ENCODE peak calls at places on chromosome 6, in ten cellular contexts. P, B, U, H, S, M, X, L, Z and J are unnamed samples.

GRCh38 chr6:121668259-121668658 is 232.8 kb downstream of the GJA1 start:
- DNase-seq in P (no peak), B (no peak), U (no peak), H (no peak), S (no peak), M (no peak), X (no peak), L (no peak), Z (no peak), J (no peak)

GRCh38 chr6:51490101-51490500 is 597.3 kb downstream of the PKHD1 start:
- DNase-seq in P (no peak), B (no peak), U (no peak), H (no peak), S (no peak), M (no peak), X (no peak), L (no peak), Z (no peak), J (no peak)

GRCh38 chr6:72811971-72812421 is 190.1 kb downstream of the KCNQ5 start:
- DNase-seq in P (peak; percentile 50), B (no peak), U (peak; percentile 21), H (no peak), S (no peak), M (no peak), X (no peak), L (no peak), Z (no peak), J (no peak)

GRCh38 chr6:167267896-167268528 is 23.1 kb upstream of the UNC93A start:
- DNase-seq in P (no peak), B (no peak), U (no peak), H (no peak), S (no peak), M (no peak), X (no peak), L (no peak), Z (no peak), J (no peak)

GRCh38 chr6:3500262-3501001 is 43.6 kb upstream of the SLC22A23 start:
- DNase-seq in P (peak; percentile 66), B (no peak), U (peak; percentile 92), H (no peak), S (no peak), M (no peak), X (no peak), L (no peak), Z (no peak), J (no peak)

GRCh38 chr6:142900467-142900961 is 44.5 kb downstream of the HIVEP2 start:
- DNase-seq in P (no peak), B (no peak), U (no peak), H (no peak), S (no peak), M (no peak), X (no peak), L (no peak), Z (no peak), J (no peak)

GRCh38 chr6:167485186-167485978 is 160.5 kb downstream of the TTLL2 start:
- DNase-seq in P (no peak), B (no peak), U (no peak), H (no peak), S (no peak), M (no peak), X (no peak), L (no peak), Z (no peak), J (no peak)

GRCh38 chr6:146775227-146775626 is 176.5 kb downstream of the ADGB start:
- DNase-seq in P (peak; percentile 5), B (no peak), U (no peak), H (no peak), S (no peak), M (no peak), X (no peak), L (no peak), Z (no peak), J (no peak)

DNA sequence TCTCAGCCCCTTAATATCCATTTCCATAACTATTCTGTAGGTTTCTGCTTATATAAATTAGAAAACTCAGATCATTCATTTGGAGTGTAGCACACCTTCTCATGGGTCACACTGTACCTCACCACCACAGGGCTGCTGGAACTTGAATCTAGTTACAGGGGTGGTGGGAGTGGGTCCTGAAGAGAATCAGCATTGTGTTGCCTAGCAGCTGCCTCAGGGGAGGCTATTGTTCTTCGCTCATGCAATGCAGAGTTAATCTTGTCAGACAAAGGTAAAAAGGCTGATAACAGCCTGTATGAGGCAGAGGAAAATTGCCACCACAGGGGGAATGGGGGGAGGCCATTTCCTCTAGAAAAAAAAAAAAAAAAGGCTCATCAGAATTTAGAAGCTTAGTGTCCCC is 496.0 kb upstream of the ADGRB3 start:
- DNase-seq in P (no peak), B (no peak), U (no peak), H (no peak), S (no peak), M (no peak), X (no peak), L (no peak), Z (no peak), J (no peak)
- TF ChIP-seq CTCF in P (no peak), B (no peak), U (no peak), H (no peak), S (no peak), M (no peak), X (no peak), L (no peak), Z (no peak), J (no peak)

GRCh38 chr6:45442716-45443115 is 65.0 kb upstream of the SUPT3H start:
- DNase-seq in P (no peak), B (no peak), U (no peak), H (no peak), S (no peak), M (no peak), X (no peak), L (no peak), Z (no peak), J (no peak)

GRCh38 chr6:45439459-45439858 is 61.7 kb upstream of the SUPT3H start:
- DNase-seq in P (no peak), B (no peak), U (no peak), H (no peak), S (no peak), M (no peak), X (no peak), L (no peak), Z (no peak), J (no peak)

GRCh38 chr6:45438849-45439406 is 61.2 kb upstream of the SUPT3H start:
- DNase-seq in P (peak; percentile 83), B (no peak), U (peak; percentile 94), H (no peak), S (no peak), M (no peak), X (peak; percentile 76), L (no peak), Z (no peak), J (no peak)

GRCh38 chr6:45439861-45440388 is 62.2 kb upstream of the SUPT3H start:
- DNase-seq in P (no peak), B (no peak), U (no peak), H (no peak), S (no peak), M (no peak), X (no peak), L (no peak), Z (no peak), J (no peak)

DNA sequence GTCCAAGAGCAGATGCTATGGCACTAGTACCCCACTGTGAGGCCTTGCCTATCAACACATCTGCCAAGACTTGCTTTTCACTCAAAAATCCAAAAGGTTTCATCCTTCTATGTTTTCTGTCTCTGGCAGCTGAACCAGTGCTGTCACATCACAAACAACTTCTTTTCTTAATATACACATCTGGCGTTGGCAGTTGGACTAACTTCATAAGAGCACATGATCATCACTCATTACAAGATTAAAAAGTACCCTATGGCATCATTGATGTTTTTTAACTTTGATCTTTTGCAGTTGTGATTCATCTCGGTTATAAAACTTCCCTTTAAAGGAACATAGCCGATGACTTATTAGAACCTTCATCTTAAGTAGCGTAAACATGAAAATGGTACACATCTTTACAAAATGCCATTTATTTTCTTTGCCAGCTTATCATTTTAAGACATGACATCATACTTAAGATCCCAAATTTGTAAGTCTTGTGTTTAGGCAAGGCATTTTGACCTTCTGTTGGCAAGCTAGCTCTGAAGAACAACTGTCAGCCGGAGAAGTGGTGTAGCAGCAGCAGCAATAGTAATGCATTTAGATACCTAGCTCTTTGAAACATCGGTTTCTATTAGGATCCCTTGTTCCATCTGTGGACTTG is 64.2 kb upstream of the SUPT3H start:
- DNase-seq in P (peak; percentile 39), B (no peak), U (no peak), H (no peak), S (no peak), M (no peak), X (no peak), L (no peak), Z (no peak), J (no peak)
- TF ChIP-seq CTCF in P (no peak), B (no peak), U (no peak), H (no peak), S (no peak), M (no peak), X (no peak), L (no peak), Z (no peak), J (no peak)

GRCh38 chr6:135261872-135262725 is 81.0 kb downstream of the MYB start:
- DNase-seq in P (no peak), B (no peak), U (no peak), H (no peak), S (no peak), M (no peak), X (no peak), L (no peak), Z (no peak), J (no peak)

GRCh38 chr6:135266675-135267074 is 85.6 kb downstream of the MYB start:
- DNase-seq in P (no peak), B (no peak), U (no peak), H (no peak), S (no peak), M (no peak), X (no peak), L (no peak), Z (no peak), J (no peak)

GRCh38 chr6:135268263-135268662 is 87.2 kb downstream of the MYB start:
- DNase-seq in P (no peak), B (no peak), U (no peak), H (no peak), S (no peak), M (no peak), X (no peak), L (no peak), Z (no peak), J (no peak)

GRCh38 chr6:135267085-135267484 is 86.0 kb downstream of the MYB start:
- DNase-seq in P (no peak), B (no peak), U (no peak), H (no peak), S (no peak), M (no peak), X (no peak), L (no peak), Z (no peak), J (no peak)

DNA sequence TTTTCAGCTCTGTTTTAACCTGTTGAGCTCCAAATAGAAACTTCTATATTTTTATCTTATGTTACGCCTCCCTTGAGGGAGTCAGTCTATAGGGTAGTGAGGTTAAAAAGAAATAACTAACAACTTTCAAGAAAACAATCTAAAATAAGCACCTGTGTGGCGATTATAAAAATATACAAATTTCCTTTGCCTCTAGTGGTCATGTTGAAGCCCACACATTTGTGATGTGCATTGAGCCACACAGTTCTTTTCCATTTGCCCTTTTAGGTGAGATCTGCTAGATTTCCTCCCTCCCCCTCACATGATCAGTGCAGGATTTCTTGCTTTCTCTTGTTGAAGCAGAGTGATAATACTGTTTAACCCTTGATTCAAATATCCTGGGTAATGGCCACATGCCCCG is 84.2 kb downstream of the MYB start:
- DNase-seq in P (no peak), B (no peak), U (no peak), H (no peak), S (no peak), M (no peak), X (no peak), L (no peak), Z (no peak), J (no peak)
- TF ChIP-seq CTCF in P (no peak), B (no peak), U (no peak), H (no peak), S (no peak), M (no peak), X (no peak), L (no peak), Z (no peak), J (no peak)

GRCh38 chr6:119628691-119629621 is 279.4 kb upstream of the MAN1A1 start:
- DNase-seq in P (no peak), B (no peak), U (no peak), H (no peak), S (no peak), M (no peak), X (no peak), L (no peak), Z (no peak), J (no peak)
- TF ChIP-seq CTCF in P (no peak), B (no peak), U (peak; percentile 18), H (no peak), S (peak; percentile 15), M (no peak), X (no peak), L (peak; percentile 27), Z (no peak), J (no peak)